ENCODE peak calls at places on chromosomes 12 and 14, in five cellular contexts. Q, C, N, Z and Y are unnamed samples.
A peak's percentile ranks its signal among the peaks of the same experiment; 100 is the strongest.

GRCh38 chr14:72975776-72976175 is 49.5 kb downstream of the DCAF4 start:
- DNase-seq in Z (no peak), Q (no peak), N (no peak), C (no peak), Y (no peak)

GRCh38 chr12:74066476-74066875 is 471.2 kb upstream of the ATXN7L3B start:
- DNase-seq in N (no peak), Z (no peak), Q (no peak), C (no peak), Y (peak; percentile 32)

GRCh38 chr14:32764131-32764530 is 174.5 kb upstream of the NPAS3 start:
- DNase-seq in C (no peak), N (no peak), Q (no peak), Z (no peak), Y (no peak)

GRCh38 chr12:124506145-124506831 is 61.1 kb downstream of the NCOR2 start:
- DNase-seq in N (no peak), C (peak; percentile 92), Z (peak; percentile 90), Q (peak; percentile 75), Y (peak; percentile 94)

GRCh38 chr12:12365931-12366431 is 9.1 kb downstream of the BORCS5 start:
- DNase-seq in C (no peak), N (peak; percentile 71), Z (no peak), Q (no peak), Y (no peak)

GRCh38 chr12:14841761-14842160 is 1.6 kb downstream of the ART4 start:
- DNase-seq in Q (peak; percentile 93), N (peak; percentile 28), C (peak; percentile 62), Z (no peak), Y (no peak)

GRCh38 chr12:67766370-67766769 is 117.8 kb downstream of the DYRK2 start:
- DNase-seq in C (no peak), N (peak; percentile 69), Z (no peak), Q (no peak), Y (no peak)

GRCh38 chr12:6326316-6326959 is 15.4 kb downstream of the TNFRSF1A start:
- DNase-seq in Q (peak; percentile 49), Z (peak; percentile 70), N (peak; percentile 68), C (peak; percentile 66), Y (no peak)

GRCh38 chr14:48323655-48324054 is 648.2 kb upstream of the MDGA2 start:
- DNase-seq in C (no peak), Q (no peak), N (peak; percentile 1), Z (no peak), Y (no peak)

GRCh38 chr14:75005357-75005756 is 2.6 kb downstream of the EIF2B2 start:
- DNase-seq in Q (no peak), N (no peak), Z (no peak), C (no peak), Y (no peak)

GRCh38 chr12:106585862-106586534 is 3.2 kb downstream of the RFX4 start:
- DNase-seq in N (no peak), C (no peak), Q (no peak), Z (no peak), Y (no peak)

GRCh38 chr14:38526841-38527501 is 271.1 kb upstream of the CLEC14A start:
- DNase-seq in Q (no peak), N (no peak), Z (no peak), C (no peak), Y (no peak)

GRCh38 chr12:132606466-132606865 is 3.9 kb downstream of the LRCOL1 start:
- DNase-seq in Q (no peak), C (no peak), N (no peak), Z (no peak), Y (no peak)

GRCh38 chr12:3152892-3153291 is 75.7 kb downstream of the TSPAN9 start:
- DNase-seq in C (no peak), Q (peak; percentile 73), Z (no peak), N (no peak), Y (peak; percentile 66)

GRCh38 chr12:63917864-63918742 is 73.6 kb downstream of the SRGAP1 start:
- DNase-seq in N (peak; percentile 99), Q (peak; percentile 83), C (no peak), Z (no peak), Y (peak; percentile 84)

GRCh38 chr12:26832817-26833691 is at the start of gene ITPR2:
- DNase-seq in Q (peak; percentile 89), Z (peak; percentile 95), C (peak; percentile 97), N (peak; percentile 80), Y (peak; percentile 98)

GRCh38 chr14:100605230-100605629 is 18.0 kb upstream of the BEGAIN start:
- DNase-seq in C (peak; percentile 8), Q (no peak), N (no peak), Z (no peak), Y (peak; percentile 64)

GRCh38 chr12:96902076-96902475 is 5.0 kb upstream of the NEDD1 start:
- DNase-seq in N (no peak), Z (no peak), C (no peak), Q (no peak), Y (no peak)

GRCh38 chr14:71698698-71699097 is 233.5 kb upstream of the RGS6 start:
- DNase-seq in Z (no peak), C (no peak), Q (no peak), N (no peak), Y (no peak)

GRCh38 chr12:51850933-51851244 is 2.4 kb upstream of the FIGNL2 start:
- DNase-seq in Q (no peak), Z (no peak), C (no peak), N (no peak), Y (no peak)

GRCh38 chr12:51847830-51848727 is at the start of gene FIGNL2:
- DNase-seq in Q (peak; percentile 35), N (no peak), C (peak; percentile 50), Z (no peak), Y (peak; percentile 85)

GRCh38 chr12:51846911-51847829 is 1.3 kb downstream of the FIGNL2 start:
- DNase-seq in Q (peak; percentile 50), C (peak; percentile 60), Z (peak; percentile 29), N (no peak), Y (peak; percentile 91)

GRCh38 chr12:51850081-51850932 is 1.8 kb upstream of the FIGNL2 start:
- DNase-seq in N (no peak), C (no peak), Z (no peak), Q (no peak), Y (no peak)

DNA sequence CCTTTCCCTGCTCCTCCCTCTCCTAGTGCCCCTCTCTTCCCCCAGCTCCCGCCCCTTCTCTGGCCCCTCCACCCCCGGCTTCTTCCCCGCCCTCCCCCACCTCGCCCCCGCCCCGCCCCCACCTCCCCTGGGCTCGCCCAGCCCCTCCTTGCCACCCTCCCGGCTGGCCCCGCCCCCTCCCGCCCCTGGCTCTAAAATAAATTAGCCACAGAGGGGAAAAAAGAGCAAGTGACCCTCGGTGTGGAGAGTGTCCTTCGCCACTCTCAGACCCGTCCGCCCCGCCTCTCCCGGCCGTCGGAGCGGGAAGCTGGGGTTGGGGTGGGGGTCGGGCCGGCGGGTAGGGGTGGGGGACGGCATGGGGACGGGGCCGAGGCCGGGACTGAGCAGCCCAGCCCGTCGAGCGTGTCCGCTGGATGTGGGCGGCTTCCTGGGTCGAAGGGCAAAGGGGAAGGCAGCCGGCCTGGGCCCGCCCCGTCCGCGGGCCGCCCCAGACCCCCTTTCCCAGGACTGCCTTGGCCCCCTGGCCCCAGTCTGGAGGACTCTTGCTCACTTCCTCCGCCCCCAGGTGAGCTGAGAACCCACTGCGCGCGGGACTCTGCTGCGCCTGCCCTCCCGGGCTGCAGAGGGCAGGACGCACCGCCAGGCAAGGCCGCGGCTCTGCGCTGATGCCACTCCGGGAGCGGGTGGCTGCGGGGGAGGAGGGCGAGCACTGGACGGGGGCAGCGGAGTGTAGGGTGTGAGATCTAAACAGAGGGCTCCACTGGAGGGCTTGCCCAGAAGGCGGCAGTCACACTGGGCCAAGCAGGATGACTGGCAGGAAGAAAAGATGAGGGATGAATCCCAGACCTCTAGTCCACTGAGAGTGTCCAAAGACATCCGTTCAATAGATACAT is 571 bp upstream of the FIGNL2 start:
- DNase-seq in N (no peak), C (peak; percentile 32), Q (peak; percentile 20), Z (no peak), Y (peak; percentile 85)
- TF ChIP-seq CTCF in N (no peak), C (no peak), Q (no peak), Z (no peak), Y (peak; percentile 0)

DNA sequence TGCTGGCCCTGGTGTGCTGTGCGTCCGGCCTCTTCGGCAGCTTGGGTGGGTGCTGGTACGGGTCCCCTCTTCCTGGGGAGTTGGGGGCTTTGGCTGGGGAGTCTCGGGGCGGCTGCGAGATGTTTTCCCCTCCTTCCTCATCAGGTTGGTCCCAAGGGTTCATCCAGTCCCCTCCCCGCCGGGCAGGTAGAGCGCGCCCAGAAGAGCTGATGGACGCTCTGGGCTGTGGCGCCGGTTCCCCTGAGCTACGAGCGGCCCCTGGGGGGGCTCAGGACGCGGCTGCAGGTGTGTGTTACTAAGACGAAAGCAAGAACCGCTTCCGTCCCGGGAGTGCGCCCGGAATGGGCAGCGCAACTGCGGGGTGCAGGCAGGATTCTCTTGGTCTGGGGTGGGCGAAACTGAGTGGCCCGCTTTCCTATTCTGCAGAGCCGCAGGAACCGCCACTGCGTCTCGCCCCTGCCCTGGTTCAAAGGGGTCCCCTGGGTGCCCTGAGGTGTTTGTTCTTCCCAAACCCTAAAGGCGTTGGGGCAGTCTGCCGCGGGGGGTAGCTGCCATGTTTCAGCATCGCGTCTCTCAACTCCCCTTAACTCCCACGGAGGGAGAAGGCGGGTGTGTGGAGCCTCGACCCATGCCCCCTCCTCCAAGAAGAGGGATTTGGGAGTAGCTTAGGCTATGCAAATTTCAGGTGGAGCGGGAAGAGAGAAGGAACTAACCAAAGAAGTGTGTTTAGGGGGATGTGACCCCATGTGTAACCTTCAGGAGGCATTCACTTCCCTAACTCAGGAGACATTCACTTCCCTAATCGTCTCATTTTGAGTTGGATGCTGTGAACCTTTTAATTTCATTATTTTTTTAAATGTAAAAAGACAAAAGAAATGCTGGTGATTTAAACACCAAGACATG is 1.2 kb downstream of the SLC24A4 start:
- DNase-seq in Q (no peak), C (no peak), Z (no peak), N (no peak), Y (no peak)
- H3K4me3 ChIP-seq in Q (no peak overlapping the region), C (peak overlapping the region; percentile 47), Z (no peak overlapping the region), N (no peak overlapping the region), Y (no peak overlapping the region)

GRCh38 chr14:44962573-44963528 is 861 bp downstream of the TOGARAM1 start:
- DNase-seq in Q (peak; percentile 69), Z (peak; percentile 77), C (peak; percentile 72), N (peak; percentile 50), Y (peak; percentile 88)

GRCh38 chr14:44960646-44961045 is 1.1 kb downstream of the KLHL28 start:
- DNase-seq in Q (no peak), C (no peak), Z (no peak), N (no peak), Y (no peak)

GRCh38 chr14:44960146-44960545 is 1.6 kb downstream of the KLHL28 start:
- DNase-seq in N (no peak), Z (no peak), Q (peak; percentile 11), C (no peak), Y (no peak)

GRCh38 chr14:44961730-44962572 is at the start of the genes KLHL28 and TOGARAM1:
- DNase-seq in Q (peak; percentile 100), C (peak; percentile 98), N (peak; percentile 100), Z (peak; percentile 97), Y (peak; percentile 98)

GRCh38 chr14:44961151-44961729 is 507 bp downstream of the KLHL28 start:
- DNase-seq in Z (peak; percentile 65), N (peak; percentile 63), C (peak; percentile 62), Q (peak; percentile 59), Y (peak; percentile 85)
- H3K27ac ChIP-seq in Z (peak overlapping the region; percentile 88), N (peak overlapping the region; percentile 84), C (peak overlapping the region; percentile 87), Q (peak overlapping the region; percentile 54), Y (peak overlapping the region; percentile 55)

DNA sequence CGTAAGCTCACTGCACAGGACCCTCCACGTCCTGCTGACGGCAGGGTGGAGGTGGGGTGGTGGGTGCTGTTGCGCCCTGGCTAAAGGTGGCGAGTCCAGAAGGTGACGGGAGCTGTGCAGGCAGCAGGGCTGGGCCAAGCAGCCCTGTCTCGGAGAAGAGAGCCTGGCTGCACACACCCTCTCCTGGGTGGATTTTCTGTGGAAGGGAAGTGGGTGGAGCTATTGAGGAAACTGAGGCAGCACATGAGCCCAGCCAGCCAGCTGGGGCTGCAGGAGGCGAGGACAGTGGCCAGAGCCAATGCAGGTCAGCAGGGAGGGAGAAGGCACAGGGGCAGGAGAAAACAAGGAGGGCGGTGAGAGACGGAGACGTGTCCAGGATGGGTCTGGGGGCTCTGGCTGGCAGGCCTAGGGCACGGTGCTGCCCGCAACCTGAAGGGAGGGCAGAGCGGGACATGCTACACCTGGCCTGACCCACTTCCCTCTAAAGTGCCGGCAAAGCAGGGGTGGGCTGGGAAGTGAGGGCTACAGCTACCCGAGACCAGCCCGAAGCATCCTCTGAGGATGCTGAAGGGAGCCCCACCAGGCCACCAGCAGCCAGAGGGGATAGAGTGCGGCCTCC is 20.5 kb downstream of the BTBD6 start:
- DNase-seq in N (no peak), Q (no peak), Z (no peak), C (no peak), Y (no peak)
- TF ChIP-seq CTCF in N (no peak), Q (no peak), Z (no peak), C (no peak), Y (no peak)